ENCODE peak calls at places on chromosomes 4 and X, in ten cellular contexts. K is psoas muscle, D is AG04449, Y is breast epithelium, T is stomach, I is AG10803, Z is AG09309, C is progenitor cell of endocrine pancreas, O is heart right ventricle, R is pancreas. W is an unnamed sample.

GRCh38 chrX:70196961-70197805 is 19.9 kb downstream of the DGAT2L6 start:
- DNase-seq in K (no peak), D (no peak), Y (no peak), T (peak; percentile 51), I (peak; percentile 36), Z (peak; percentile 7), C (peak; percentile 20), O (peak; percentile 19), R (peak; percentile 25), W (peak; percentile 54)

GRCh38 chr4:124262211-124263179 is 450.0 kb downstream of the ANKRD50 start:
- DNase-seq in K (no peak), D (peak; percentile 38), Y (peak; percentile 50), T (peak; percentile 50), I (peak; percentile 82), Z (peak; percentile 72), C (peak; percentile 44), O (peak; percentile 73), R (peak; percentile 35), W (peak; percentile 69)

GRCh38 chr4:87428979-87429378 is 6.6 kb downstream of the NUDT9 start:
- DNase-seq in K (no peak), D (no peak), Y (no peak), T (no peak), I (no peak), Z (no peak), C (no peak), O (no peak), R (no peak), W (no peak)

GRCh38 chrX:53471346-53471745 is 37.2 kb upstream of the HSD17B10 start:
- DNase-seq in K (no peak), D (no peak), Y (no peak), T (no peak), I (no peak), Z (no peak), C (no peak), O (no peak), R (no peak), W (no peak)

GRCh38 chr4:54281060-54281781 is 52.1 kb downstream of the PDGFRA start:
- DNase-seq in K (peak; percentile 87), D (peak; percentile 59), Y (peak; percentile 56), T (peak; percentile 92), I (peak; percentile 99), Z (peak; percentile 97), C (no peak), O (peak; percentile 87), R (peak; percentile 87), W (no peak)

GRCh38 chrX:123184199-123184857 is at the start of gene GRIA3:
- DNase-seq in K (no peak), D (no peak), Y (no peak), T (no peak), I (peak; percentile 83), Z (peak; percentile 29), C (no peak), O (no peak), R (no peak), W (no peak)

GRCh38 chr4:3680656-3681055 is 85.5 kb upstream of the ADRA2C start:
- DNase-seq in K (peak; percentile 6), D (no peak), Y (no peak), T (no peak), I (no peak), Z (no peak), C (no peak), O (no peak), R (no peak), W (no peak)

GRCh38 chrX:9091253-9091652 is 57.3 kb upstream of the FAM9B start:
- DNase-seq in K (no peak), D (no peak), Y (no peak), T (no peak), I (no peak), Z (no peak), C (no peak), O (no peak), R (no peak), W (no peak)

GRCh38 chr4:1504786-1505500 is 98.7 kb upstream of the NKX1-1 start:
- DNase-seq in K (peak; percentile 34), D (no peak), Y (no peak), T (no peak), I (no peak), Z (no peak), C (peak; percentile 6), O (no peak), R (peak; percentile 4), W (no peak)

GRCh38 chrX:95056901-95057300 is 1382.9 kb downstream of the FAM133A start:
- DNase-seq in K (no peak), D (no peak), Y (no peak), T (no peak), I (peak; percentile 35), Z (no peak), C (no peak), O (no peak), R (no peak), W (no peak)

GRCh38 chr4:169485084-169485483 is 127.3 kb downstream of the NEK1 start:
- DNase-seq in K (no peak), D (no peak), Y (no peak), T (no peak), I (peak; percentile 47), Z (peak; percentile 38), C (no peak), O (no peak), R (no peak), W (no peak)

GRCh38 chrX:13828392-13828791 is 11.5 kb upstream of the GPM6B start:
- DNase-seq in K (no peak), D (no peak), Y (no peak), T (no peak), I (no peak), Z (no peak), C (no peak), O (no peak), R (no peak), W (no peak)

GRCh38 chr4:10114607-10115006 is 2.0 kb downstream of the WDR1 start:
- DNase-seq in K (no peak), D (no peak), Y (no peak), T (no peak), I (no peak), Z (no peak), C (no peak), O (no peak), R (no peak), W (no peak)

GRCh38 chr4:47562297-47562696 is 77.2 kb downstream of the ATP10D start:
- DNase-seq in K (no peak), D (peak; percentile 7), Y (no peak), T (no peak), I (peak; percentile 29), Z (no peak), C (no peak), O (no peak), R (no peak), W (no peak)

GRCh38 chr4:28443786-28444412 is 1583.3 kb downstream of the STIM2 start:
- DNase-seq in K (no peak), D (no peak), Y (no peak), T (no peak), I (no peak), Z (no peak), C (no peak), O (no peak), R (peak; percentile 72), W (no peak)

DNA sequence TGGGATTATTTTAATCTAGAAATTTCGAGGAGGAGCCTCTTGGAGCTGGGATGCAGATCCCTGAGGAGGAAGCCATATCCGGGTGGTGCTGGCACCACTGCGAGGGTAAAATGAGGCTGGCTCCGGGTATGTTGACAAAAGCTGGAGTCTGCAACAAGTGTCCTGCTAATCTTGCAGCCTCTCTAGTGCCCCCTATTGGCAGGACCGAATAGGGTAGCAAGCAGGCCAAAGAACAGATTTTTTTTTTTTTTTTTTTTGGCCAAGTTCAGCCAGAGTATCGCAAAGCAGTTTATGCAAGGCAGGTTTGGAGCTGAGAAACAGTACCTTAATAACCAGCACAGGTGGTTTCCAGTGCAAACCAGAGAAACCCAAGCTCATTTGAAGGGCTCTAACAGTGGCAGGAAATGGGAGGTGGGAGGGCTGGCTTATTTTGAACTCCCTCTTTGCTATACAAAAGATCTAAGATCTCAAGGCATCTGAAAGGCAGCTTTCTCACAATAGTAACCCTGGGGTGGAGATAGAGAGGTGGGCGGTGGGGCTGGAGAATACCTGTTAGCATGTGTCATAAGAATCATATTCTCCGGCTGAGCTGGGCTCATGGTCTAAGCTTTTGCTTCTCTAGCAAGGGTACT is 38.2 kb upstream of the OCIAD2 start:
- DNase-seq in K (no peak), D (no peak), Y (no peak), T (peak; percentile 36), I (no peak), Z (no peak), C (no peak), O (no peak), R (no peak), W (peak; percentile 12)
- TF ChIP-seq CTCF in K (peak; percentile 12), D (no peak), Y (no peak), T (no peak), I (peak; percentile 31), Z (peak; percentile 37), C (peak; percentile 32), O (peak; percentile 22), R (no peak), W (peak; percentile 75)

DNA sequence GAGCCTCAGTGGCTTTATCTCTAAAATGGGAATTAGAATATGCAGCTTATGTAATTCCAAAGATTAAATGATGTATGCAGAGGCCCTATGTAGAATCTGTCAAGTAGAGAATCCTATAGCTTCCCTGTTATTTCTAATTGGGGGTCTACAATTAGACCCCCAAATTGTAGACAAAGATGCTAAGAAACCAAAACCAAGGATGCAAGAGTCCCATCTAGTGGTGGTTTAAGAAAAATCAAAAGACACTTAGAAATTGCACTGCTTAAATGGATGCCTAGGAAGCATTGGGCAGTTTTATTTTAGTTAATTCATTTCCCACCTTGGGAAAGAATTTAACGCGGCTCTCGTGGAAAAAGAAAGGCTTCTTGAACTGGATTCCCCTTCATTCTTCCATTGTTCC is 115.2 kb downstream of the GABRA2 start:
- DNase-seq in K (no peak), D (no peak), Y (no peak), T (no peak), I (no peak), Z (no peak), C (no peak), O (no peak), R (no peak), W (no peak)
- TF ChIP-seq CTCF in K (no peak), D (no peak), Y (no peak), T (no peak), I (no peak), Z (no peak), C (peak; percentile 42), O (no peak), R (no peak), W (no peak)

GRCh38 chr4:104811727-104812126 is 317.0 kb upstream of the CXXC4 start:
- DNase-seq in K (peak; percentile 32), D (no peak), Y (no peak), T (no peak), I (no peak), Z (no peak), C (no peak), O (no peak), R (no peak), W (no peak)
- TF ChIP-seq CTCF in K (no peak), D (no peak), Y (no peak), T (no peak), I (no peak), Z (no peak), C (no peak), O (no peak), R (no peak), W (no peak)

DNA sequence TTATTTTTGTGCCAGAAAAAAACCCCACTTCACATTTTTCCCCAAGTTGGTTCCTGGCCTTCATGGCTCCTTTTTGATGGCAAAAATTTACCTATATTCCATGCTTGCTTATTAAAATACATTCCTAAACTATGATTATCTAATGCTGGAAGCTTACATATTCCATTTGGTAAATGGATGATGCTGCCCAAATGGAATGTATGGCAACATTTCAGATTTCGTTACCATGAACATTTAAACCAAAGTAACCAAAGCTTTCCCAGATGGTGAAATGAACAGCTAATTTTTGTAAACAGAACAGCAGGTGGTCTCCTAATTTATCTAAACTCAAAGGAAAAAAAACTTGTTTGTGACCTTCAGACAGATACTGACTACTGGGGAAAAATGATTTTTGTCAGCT is 110.8 kb upstream of the TEX13A start:
- DNase-seq in K (no peak), D (no peak), Y (no peak), T (no peak), I (peak; percentile 9), Z (no peak), C (no peak), O (no peak), R (no peak), W (no peak)
- TF ChIP-seq CTCF in K (no peak), D (no peak), Y (no peak), T (no peak), I (no peak), Z (no peak), C (no peak), O (no peak), R (no peak), W (no peak)